ENCODE peak calls at places on chromosomes 1 and 21, in seven cellular contexts. P is hepatocyte; H is Panc1; C is CD8-positive, alpha-beta memory T cell; W is left ventricle myocardium inferior; Y is right lobe of liver; I is LNCaP clone FGC. T is an unnamed sample.

GRCh38 chr1:212228591-212229119 is 56.6 kb upstream of the PPP2R5A start:
- DNase-seq in P (peak; percentile 64), H (no peak), C (no peak), W (no peak), Y (peak; percentile 92), I (peak; percentile 95), T (no peak)

GRCh38 chr1:163090321-163090945 is 21.3 kb downstream of the RGS4 start:
- DNase-seq in P (no peak), H (no peak), C (no peak), W (no peak), Y (no peak), I (no peak), T (peak; percentile 51)

GRCh38 chr1:224644553-224645154 is 28.5 kb downstream of the CNIH3 start:
- DNase-seq in P (peak; percentile 73), H (peak; percentile 54), C (peak; percentile 48), W (no peak), Y (peak; percentile 60), I (peak; percentile 34), T (peak; percentile 53)

GRCh38 chr1:88237026-88237425 is 447.0 kb upstream of the PKN2 start:
- DNase-seq in P (no peak), H (no peak), C (no peak), W (no peak), Y (no peak), I (no peak), T (peak; percentile 60)

GRCh38 chr1:69787151-69787550 is 219.4 kb downstream of the LRRC7 start:
- DNase-seq in P (no peak), H (no peak), C (no peak), W (no peak), Y (no peak), I (no peak), T (no peak)

GRCh38 chr1:33459766-33460543 is 12.5 kb upstream of the ZSCAN20 start:
- DNase-seq in P (no peak), H (no peak), C (no peak), W (no peak), Y (no peak), I (no peak), T (peak; percentile 79)

GRCh38 chr21:41121785-41122415 is 46.1 kb upstream of the BACE2 start:
- DNase-seq in P (peak; percentile 89), H (peak; percentile 54), C (peak; percentile 10), W (peak; percentile 79), Y (peak; percentile 63), I (peak; percentile 54), T (peak; percentile 76)

GRCh38 chr21:21076051-21076450 is 77.8 kb downstream of the NCAM2 start:
- DNase-seq in P (no peak), H (no peak), C (no peak), W (no peak), Y (no peak), I (no peak), T (no peak)

GRCh38 chr1:8518490-8518801 is 200.5 kb downstream of the SLC45A1 start:
- DNase-seq in P (no peak), H (no peak), C (no peak), W (no peak), Y (no peak), I (no peak), T (no peak)

GRCh38 chr1:1672181-1672965 is 13.6 kb upstream of the CDK11B start:
- DNase-seq in P (no peak), H (no peak), C (no peak), W (no peak), Y (peak; percentile 34), I (no peak), T (no peak)

GRCh38 chr1:205849619-205850355 is at the start of gene PM20D1:
- DNase-seq in P (no peak), H (peak; percentile 79), C (peak; percentile 89), W (peak; percentile 84), Y (peak; percentile 62), I (no peak), T (peak; percentile 83)

GRCh38 chr1:87922885-87923284 is 594.2 kb downstream of the LMO4 start:
- DNase-seq in P (no peak), H (no peak), C (no peak), W (no peak), Y (no peak), I (no peak), T (no peak)

GRCh38 chr1:225962440-225962975 is 21.5 kb upstream of the LEFTY2 start:
- DNase-seq in P (peak; percentile 61), H (no peak), C (peak; percentile 54), W (peak; percentile 33), Y (peak; percentile 43), I (no peak), T (no peak)

GRCh38 chr1:33719771-33720670 is 143.9 kb upstream of the HMGB4 start:
- DNase-seq in P (no peak), H (no peak), C (no peak), W (no peak), Y (no peak), I (peak; percentile 83), T (peak; percentile 62)

GRCh38 chr1:224825525-224826000 is 103.9 kb upstream of the DNAH14 start:
- DNase-seq in P (no peak), H (no peak), C (no peak), W (no peak), Y (no peak), I (no peak), T (no peak)

GRCh38 chr1:244403431-244403830 is 48.3 kb downstream of the ADSS2 start:
- DNase-seq in P (no peak), H (no peak), C (no peak), W (no peak), Y (no peak), I (no peak), T (no peak)

GRCh38 chr1:3454811-3455618 is 550 bp downstream of the ARHGEF16 start:
- DNase-seq in P (peak; percentile 84), H (no peak), C (peak; percentile 14), W (peak; percentile 46), Y (peak; percentile 66), I (no peak), T (no peak)

GRCh38 chr21:15483138-15483780 is 246.5 kb upstream of the USP25 start:
- DNase-seq in P (peak; percentile 93), H (peak; percentile 61), C (peak; percentile 65), W (peak; percentile 83), Y (peak; percentile 88), I (peak; percentile 70), T (peak; percentile 82)

GRCh38 chr1:185152187-185152767 is 4.5 kb downstream of the TRMT1L start:
- DNase-seq in P (peak; percentile 29), H (no peak), C (no peak), W (no peak), Y (no peak), I (no peak), T (peak; percentile 67)
- H3K4me3 ChIP-seq in P (no peak overlapping the region), H (no peak overlapping the region), C (no peak overlapping the region), W (no peak overlapping the region), Y (no peak overlapping the region), I (no peak overlapping the region), T (no peak overlapping the region)

GRCh38 chr1:63323866-63324778 is 1.8 kb downstream of the FOXD3 start:
- DNase-seq in P (peak; percentile 12), H (no peak), C (no peak), W (no peak), Y (no peak), I (no peak), T (no peak)
- H3K4me3 ChIP-seq in P (no peak overlapping the region), H (no peak overlapping the region), C (no peak overlapping the region), W (peak overlapping the region; percentile 65), Y (no peak overlapping the region), I (peak overlapping the region; percentile 21), T (no peak overlapping the region)

GRCh38 chr1:15186073-15186845 is 32.7 kb downstream of the TMEM51 start:
- DNase-seq in P (no peak), H (no peak), C (no peak), W (no peak), Y (no peak), I (no peak), T (no peak)

GRCh38 chr1:15187175-15187810 is 33.7 kb downstream of the TMEM51 start:
- DNase-seq in P (peak; percentile 44), H (no peak), C (no peak), W (no peak), Y (no peak), I (no peak), T (no peak)

GRCh38 chr1:15185617-15186016 is 32.1 kb downstream of the TMEM51 start:
- DNase-seq in P (no peak), H (no peak), C (no peak), W (no peak), Y (no peak), I (no peak), T (no peak)

GRCh38 chr1:15188145-15188544 is 34.6 kb downstream of the TMEM51 start:
- DNase-seq in P (peak; percentile 64), H (no peak), C (no peak), W (no peak), Y (no peak), I (no peak), T (no peak)

GRCh38 chr1:15186846-15187151 is 33.3 kb downstream of the TMEM51 start:
- DNase-seq in P (no peak), H (no peak), C (no peak), W (no peak), Y (no peak), I (no peak), T (no peak)
- H3K4me3 ChIP-seq in P (no peak overlapping the region), H (no peak overlapping the region), C (no peak overlapping the region), W (no peak overlapping the region), Y (no peak overlapping the region), I (no peak overlapping the region), T (no peak overlapping the region)

GRCh38 chr1:19858894-19859293 is 23.3 kb upstream of the OTUD3 start:
- DNase-seq in P (no peak), H (no peak), C (no peak), W (no peak), Y (no peak), I (no peak), T (no peak)
- H3K4me3 ChIP-seq in P (no peak overlapping the region), H (no peak overlapping the region), C (no peak overlapping the region), W (no peak overlapping the region), Y (no peak overlapping the region), I (no peak overlapping the region), T (no peak overlapping the region)

GRCh38 chr21:44088401-44088780 is 18.8 kb upstream of the PWP2 start:
- DNase-seq in P (peak; percentile 31), H (no peak), C (no peak), W (no peak), Y (no peak), I (no peak), T (no peak)

GRCh38 chr21:44085491-44086321 is 21.5 kb upstream of the PWP2 start:
- DNase-seq in P (no peak), H (no peak), C (no peak), W (peak; percentile 36), Y (no peak), I (no peak), T (no peak)

GRCh38 chr21:44084496-44085241 is 22.5 kb upstream of the PWP2 start:
- DNase-seq in P (no peak), H (no peak), C (no peak), W (no peak), Y (no peak), I (no peak), T (no peak)

GRCh38 chr21:44087426-44088400 is 19.5 kb upstream of the PWP2 start:
- DNase-seq in P (no peak), H (no peak), C (no peak), W (no peak), Y (no peak), I (no peak), T (no peak)

GRCh38 chr21:44086636-44087425 is 20.4 kb upstream of the PWP2 start:
- DNase-seq in P (no peak), H (no peak), C (no peak), W (no peak), Y (no peak), I (no peak), T (no peak)
- H3K4me3 ChIP-seq in P (no peak overlapping the region), H (no peak overlapping the region), C (no peak overlapping the region), W (no peak overlapping the region), Y (no peak overlapping the region), I (no peak overlapping the region), T (no peak overlapping the region)